ENCODE peak calls at places on chromosomes 11 and 22, in eight cellular contexts. Q is CD4-positive, alpha-beta memory T cell; A is dorsolateral prefrontal cortex; M is transverse colon; N is stomach; Y is GM23338; J is SK-N-SH; D is fibroblast of the aortic adventitia. O is an unnamed sample.

GRCh38 chr22:44879301-44879680 is 126.9 kb downstream of the ARHGAP8 start:
- DNase-seq in Q (no peak), A (peak; percentile 9), M (no peak), N (no peak), Y (no peak), J (no peak), D (no peak), O (no peak)

GRCh38 chr11:65789230-65790103 is 2.6 kb downstream of the OVOL1 start:
- DNase-seq in Q (no peak), A (no peak), M (no peak), N (no peak), Y (no peak), J (peak; percentile 34), D (no peak), O (no peak)

GRCh38 chr11:61473370-61474025 is 35.1 kb upstream of the LRRC10B start:
- DNase-seq in Q (no peak), A (peak; percentile 53), M (no peak), N (no peak), Y (no peak), J (no peak), D (peak; percentile 80), O (no peak)

GRCh38 chr11:123431619-123432018 is 1.6 kb downstream of the GRAMD1B start:
- DNase-seq in Q (no peak), A (no peak), M (no peak), N (no peak), Y (no peak), J (no peak), D (no peak), O (no peak)

GRCh38 chr11:118618991-118619375 is 11.6 kb downstream of the PHLDB1 start:
- DNase-seq in Q (no peak), A (peak; percentile 26), M (no peak), N (no peak), Y (no peak), J (no peak), D (peak; percentile 93), O (peak; percentile 65)

GRCh38 chr22:46001046-46001425 is 24.1 kb upstream of the WNT7B start:
- DNase-seq in Q (peak; percentile 17), A (no peak), M (no peak), N (no peak), Y (no peak), J (no peak), D (no peak), O (no peak)

GRCh38 chr22:36356708-36357694 is 30.8 kb downstream of the MYH9 start:
- DNase-seq in Q (peak; percentile 82), A (no peak), M (no peak), N (no peak), Y (no peak), J (no peak), D (no peak), O (no peak)

GRCh38 chr11:17743808-17744119 is 9.2 kb downstream of the KCNC1 start:
- DNase-seq in Q (no peak), A (peak; percentile 23), M (no peak), N (no peak), Y (no peak), J (no peak), D (peak; percentile 8), O (no peak)

GRCh38 chr11:75445315-75445953 is 12.4 kb upstream of the KLHL35 start:
- DNase-seq in Q (peak; percentile 64), A (peak; percentile 66), M (peak; percentile 77), N (peak; percentile 76), Y (peak; percentile 89), J (peak; percentile 92), D (peak; percentile 57), O (no peak)

GRCh38 chr11:94018721-94019120 is 2.4 kb upstream of the HEPHL1 start:
- DNase-seq in Q (no peak), A (no peak), M (no peak), N (no peak), Y (no peak), J (no peak), D (peak; percentile 44), O (no peak)

GRCh38 chr11:28808771-28809170 is 700.6 kb downstream of the METTL15 start:
- DNase-seq in Q (no peak), A (no peak), M (no peak), N (no peak), Y (no peak), J (no peak), D (no peak), O (no peak)

GRCh38 chr22:47101321-47101885 is 339.0 kb downstream of the TBC1D22A start:
- DNase-seq in Q (no peak), A (no peak), M (no peak), N (peak; percentile 21), Y (no peak), J (no peak), D (no peak), O (no peak)

GRCh38 chr11:64994318-64994717 is 2.5 kb downstream of the BATF2 start:
- DNase-seq in Q (no peak), A (no peak), M (no peak), N (no peak), Y (no peak), J (no peak), D (no peak), O (no peak)

GRCh38 chr11:112016088-112016764 is 9.0 kb upstream of the DLAT start:
- DNase-seq in Q (no peak), A (no peak), M (no peak), N (no peak), Y (no peak), J (no peak), D (peak; percentile 53), O (no peak)

GRCh38 chr11:65853249-65853979 is 4.6 kb downstream of the CFL1 start:
- DNase-seq in Q (no peak), A (no peak), M (peak; percentile 18), N (no peak), Y (peak; percentile 68), J (peak; percentile 45), D (no peak), O (no peak)

GRCh38 chr11:119723952-119724325 is 5.1 kb downstream of the NECTIN1 start:
- DNase-seq in Q (no peak), A (no peak), M (no peak), N (no peak), Y (no peak), J (no peak), D (no peak), O (no peak)

GRCh38 chr22:29306830-29307657 is 594 bp downstream of the GAS2L1 start:
- DNase-seq in Q (no peak), A (peak; percentile 74), M (peak; percentile 85), N (peak; percentile 83), Y (peak; percentile 93), J (peak; percentile 93), D (peak; percentile 59), O (no peak)

GRCh38 chr22:29306175-29306829 is at the start of gene GAS2L1:
- DNase-seq in Q (peak; percentile 48), A (peak; percentile 83), M (peak; percentile 89), N (peak; percentile 81), Y (peak; percentile 80), J (peak; percentile 96), D (peak; percentile 76), O (no peak)

GRCh38 chr22:29308148-29308790 is 1.8 kb downstream of the GAS2L1 start:
- DNase-seq in Q (no peak), A (no peak), M (no peak), N (no peak), Y (no peak), J (peak; percentile 24), D (no peak), O (no peak)

GRCh38 chr22:29307658-29308147 is 1.3 kb downstream of the GAS2L1 start:
- DNase-seq in Q (no peak), A (no peak), M (no peak), N (no peak), Y (no peak), J (peak; percentile 54), D (no peak), O (no peak)

DNA sequence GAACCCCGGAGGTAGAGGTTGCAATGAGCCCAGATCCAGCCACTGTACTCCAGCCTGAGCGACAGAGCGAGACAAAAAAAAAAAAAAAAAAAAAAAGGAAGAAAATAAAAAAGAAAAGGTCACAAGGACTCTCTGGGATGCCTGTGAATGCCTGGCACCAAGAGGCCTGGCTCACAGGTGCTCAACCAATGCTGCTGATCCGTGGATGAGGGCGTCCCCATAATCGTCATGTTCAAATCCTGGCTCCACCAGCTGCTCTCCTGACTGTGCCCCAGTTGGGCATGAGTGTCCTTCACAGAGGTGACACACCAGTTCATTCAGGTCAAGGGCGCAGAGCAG is 645 bp upstream of the GAS2L1 start:
- DNase-seq in Q (no peak), A (no peak), M (no peak), N (no peak), Y (no peak), J (no peak), D (no peak), O (no peak)
- H3K4me3 ChIP-seq in Q (peak overlapping the region; percentile 66), A (peak overlapping the region; percentile 82), M (peak overlapping the region; percentile 91), N (no peak overlapping the region), Y (peak overlapping the region; percentile 88), J (peak overlapping the region; percentile 74), D (no peak overlapping the region), O (no peak overlapping the region)

GRCh38 chr11:134571301-134571700 is 159.3 kb upstream of the B3GAT1 start:
- DNase-seq in Q (no peak), A (no peak), M (no peak), N (no peak), Y (no peak), J (no peak), D (no peak), O (no peak)
- H3K4me3 ChIP-seq in Q (no peak overlapping the region), A (no peak overlapping the region), M (no peak overlapping the region), N (no peak overlapping the region), Y (no peak overlapping the region), J (no peak overlapping the region), D (no peak overlapping the region), O (no peak overlapping the region)

GRCh38 chr11:83036701-83037100 is 35.0 kb downstream of the RAB30 start:
- DNase-seq in Q (no peak), A (no peak), M (no peak), N (no peak), Y (no peak), J (no peak), D (no peak), O (no peak)

GRCh38 chr11:83035070-83035854 is 36.4 kb downstream of the RAB30 start:
- DNase-seq in Q (no peak), A (no peak), M (no peak), N (no peak), Y (no peak), J (no peak), D (peak; percentile 75), O (no peak)

GRCh38 chr11:83033972-83034672 is 37.6 kb downstream of the RAB30 start:
- DNase-seq in Q (no peak), A (peak; percentile 38), M (peak; percentile 63), N (peak; percentile 31), Y (peak; percentile 31), J (peak; percentile 69), D (peak; percentile 97), O (peak; percentile 80)

GRCh38 chr11:83033367-83033766 is 38.3 kb downstream of the RAB30 start:
- DNase-seq in Q (no peak), A (no peak), M (no peak), N (no peak), Y (no peak), J (no peak), D (peak; percentile 49), O (no peak)

DNA sequence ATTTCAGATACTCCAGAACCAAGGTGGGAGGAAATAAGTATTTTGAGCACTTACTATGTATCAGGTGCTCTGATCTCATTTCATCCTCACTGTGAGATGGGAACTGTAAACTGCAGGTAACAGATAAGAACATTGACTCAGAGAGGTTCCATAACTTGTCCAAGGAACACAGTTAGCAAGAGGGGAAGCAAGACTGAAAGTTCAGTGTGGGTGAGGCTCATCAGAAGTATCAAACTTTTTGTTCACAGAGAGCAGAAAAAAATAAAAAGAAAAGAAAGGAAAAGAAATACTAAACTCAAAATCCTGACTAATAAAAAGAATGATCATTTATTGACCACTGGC is 37.1 kb downstream of the RAB30 start:
- DNase-seq in Q (no peak), A (no peak), M (no peak), N (no peak), Y (no peak), J (no peak), D (no peak), O (no peak)
- H3K4me3 ChIP-seq in Q (no peak overlapping the region), A (peak overlapping the region; percentile 40), M (peak overlapping the region; percentile 30), N (no peak overlapping the region), Y (no peak overlapping the region), J (no peak overlapping the region), D (peak overlapping the region; percentile 41), O (no peak overlapping the region)

GRCh38 chr11:71466358-71466757 is 13.4 kb downstream of the NADSYN1 start:
- DNase-seq in Q (no peak), A (peak; percentile 43), M (no peak), N (no peak), Y (no peak), J (no peak), D (no peak), O (no peak)
- H3K4me3 ChIP-seq in Q (no peak overlapping the region), A (no peak overlapping the region), M (no peak overlapping the region), N (no peak overlapping the region), Y (no peak overlapping the region), J (no peak overlapping the region), D (no peak overlapping the region), O (no peak overlapping the region)

O was measured in BJ.